ENCODE peak calls at places on chromosomes 2 and 18, in eight cellular contexts. I is testis, R is GM12878, Y is sigmoid colon, C is IMR-90, W is body of pancreas, H is adrenal gland, V is tibial nerve. E is an unnamed sample. For H3K4me1, the result is how much of the 10 kb centered on the place peaks cover.

GRCh38 chr2:108933691-108934117 is 55.3 kb downstream of the EDAR start:
- DNase-seq in I (no peak), R (no peak), Y (no peak), C (no peak), W (no peak), H (no peak), V (no peak), E (peak)

GRCh38 chr2:73003027-73003426 is 68.5 kb downstream of the SFXN5 start:
- DNase-seq in I (no peak), R (no peak), Y (no peak), C (no peak), W (no peak), H (no peak), V (no peak), E (no peak)

GRCh38 chr2:56729212-56729611 is 545.4 kb downstream of the CCDC85A start:
- DNase-seq in I (no peak), R (no peak), Y (no peak), C (no peak), W (no peak), H (no peak), V (no peak), E (no peak)

GRCh38 chr2:156329922-156330726 is 2.4 kb downstream of the NR4A2 start:
- DNase-seq in I (no peak), R (no peak), Y (no peak), C (no peak), W (no peak), H (no peak), V (no peak), E (no peak)

GRCh38 chr2:221372156-221372870 is 199.8 kb downstream of the EPHA4 start:
- DNase-seq in I (no peak), R (no peak), Y (no peak), C (no peak), W (no peak), H (no peak), V (no peak), E (no peak)

GRCh38 chr2:74414913-74415761 is 6.3 kb downstream of the C2orf81 start:
- DNase-seq in I (peak), R (no peak), Y (peak), C (no peak), W (peak), H (no peak), V (peak), E (peak)

GRCh38 chr18:41244751-41245150 is 710.3 kb upstream of the PIK3C3 start:
- DNase-seq in I (no peak), R (no peak), Y (no peak), C (no peak), W (no peak), H (no peak), V (no peak), E (no peak)

GRCh38 chr2:30218814-30219213 is 12.5 kb upstream of the LBH start:
- DNase-seq in I (no peak), R (no peak), Y (no peak), C (no peak), W (no peak), H (no peak), V (no peak), E (no peak)

DNA sequence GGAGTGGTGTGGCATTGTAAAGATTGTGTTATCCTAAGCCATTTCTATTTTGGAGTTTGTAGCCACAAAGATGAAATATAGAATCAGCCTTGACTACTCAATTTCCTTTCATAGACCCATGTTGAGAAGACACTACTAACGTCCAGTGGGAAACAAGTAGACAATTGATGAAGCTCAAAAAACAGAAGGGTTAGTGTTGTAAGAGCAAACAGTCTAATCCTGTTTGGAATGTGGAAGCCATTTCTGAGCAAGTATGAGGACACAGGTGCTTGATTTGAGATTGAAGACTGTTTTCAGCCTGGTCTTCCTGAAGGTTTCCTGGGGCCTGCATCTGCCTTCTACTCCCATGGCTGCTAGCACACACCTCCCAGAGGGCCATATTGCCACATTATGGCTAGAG is 29.1 kb downstream of the B3GNT2 start:
- DNase-seq in I (no peak), R (no peak), Y (no peak), C (no peak), W (no peak), H (no peak), V (no peak), E (no peak)
- TF ChIP-seq POLR2A in I (no peak), R (no peak), Y (no peak), C (no peak), W (no peak), H (no peak), V (no peak), E (no peak)

DNA sequence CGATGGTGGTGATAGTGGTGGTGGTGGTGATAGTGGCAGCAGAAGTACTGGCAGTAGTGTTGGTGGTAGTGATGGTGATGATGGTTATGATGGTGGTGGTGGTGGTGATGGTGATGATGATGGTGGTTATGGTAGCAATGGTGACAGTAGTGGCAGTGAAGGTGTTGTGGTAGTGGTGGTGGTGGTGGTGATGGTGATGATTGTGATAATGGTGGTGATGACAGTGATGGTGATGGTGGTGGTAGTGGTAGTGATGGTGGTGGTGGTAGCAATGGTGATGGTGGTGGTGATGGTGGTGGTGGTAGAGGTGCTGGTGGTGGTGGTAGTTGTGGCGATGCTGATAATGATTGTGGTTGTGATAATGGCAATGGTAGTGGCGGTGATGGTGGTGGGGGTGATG is 126.5 kb downstream of the AFF3 start:
- DNase-seq in I (no peak), R (no peak), Y (no peak), C (no peak), W (no peak), H (no peak), V (no peak), E (no peak)
- H3K4me1 ChIP-seq in I (under half), R (under half), Y (under half), C (under half), W (under half), H (under half), V (under half), E (under half)

GRCh38 chr2:171522804-171523338 is 597 bp downstream of the CYBRD1 start:
- DNase-seq in I (peak), R (no peak), Y (peak), C (no peak), W (no peak), H (no peak), V (no peak), E (no peak)

GRCh38 chr2:171522057-171522803 is at the start of gene CYBRD1:
- DNase-seq in I (peak), R (no peak), Y (peak), C (peak), W (peak), H (peak), V (peak), E (peak)

GRCh38 chr2:171521361-171522056 is 765 bp upstream of the CYBRD1 start:
- DNase-seq in I (peak), R (no peak), Y (no peak), C (no peak), W (no peak), H (no peak), V (no peak), E (no peak)

GRCh38 chr2:171523969-171524401 is 1.7 kb downstream of the CYBRD1 start:
- DNase-seq in I (peak), R (no peak), Y (no peak), C (peak), W (no peak), H (no peak), V (peak), E (no peak)

DNA sequence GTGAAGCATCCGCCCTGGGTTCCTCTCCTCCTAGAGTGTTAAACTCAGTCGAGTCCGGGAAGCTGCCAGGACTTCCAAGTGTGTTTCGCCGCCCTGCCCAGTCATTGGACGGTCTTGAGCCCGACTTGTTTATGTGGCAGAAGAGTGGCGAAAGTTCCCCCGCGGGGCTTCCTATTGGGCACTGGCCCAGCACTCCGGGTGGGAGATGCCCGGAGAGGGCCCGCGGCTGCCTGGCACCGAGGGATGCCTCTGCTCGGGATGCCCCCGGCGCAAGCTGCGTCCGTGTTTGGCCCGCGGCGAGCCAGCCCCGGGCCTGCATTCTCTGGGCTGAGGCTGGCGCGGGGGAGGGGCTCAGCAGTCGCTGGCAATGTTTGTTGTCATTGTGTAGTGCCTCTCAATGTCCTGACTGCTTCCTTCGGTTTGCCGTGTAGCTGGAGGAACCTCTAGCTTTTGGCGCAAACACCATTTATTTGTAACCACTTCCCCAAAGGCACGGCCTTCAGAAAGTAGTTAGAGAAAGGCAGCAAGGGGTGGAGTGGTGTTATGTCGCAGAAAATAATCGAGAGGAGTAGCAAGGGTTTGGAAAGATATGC is 1.2 kb downstream of the CYBRD1 start:
- DNase-seq in I (peak), R (no peak), Y (peak), C (peak), W (peak), H (peak), V (peak), E (peak)
- TF ChIP-seq POLR2A in I (no peak), R (no peak), Y (peak), C (no peak), W (no peak), H (peak), V (no peak), E (no peak)

GRCh38 chr2:179234658-179235240 is 29.9 kb downstream of the SESTD1 start:
- DNase-seq in I (peak), R (no peak), Y (no peak), C (no peak), W (no peak), H (no peak), V (no peak), E (no peak)
- H3K4me1 ChIP-seq in I (under half), R (under half), Y (under half), C (under half), W (under half), H (under half), V (under half), E (under half)

GRCh38 chr18:63970803-63971191 is 916 bp downstream of the SERPINB8 start:
- DNase-seq in I (peak), R (no peak), Y (peak), C (peak), W (peak), H (no peak), V (peak), E (peak)
- TF ChIP-seq POLR2A in I (no peak), R (no peak), Y (no peak), C (no peak), W (no peak), H (no peak), V (no peak), E (no peak)

GRCh38 chr2:144480257-144480656 is 39.7 kb downstream of the ZEB2 start:
- DNase-seq in I (no peak), R (no peak), Y (no peak), C (peak), W (no peak), H (no peak), V (no peak), E (no peak)

GRCh38 chr2:144479659-144480058 is 40.3 kb downstream of the ZEB2 start:
- DNase-seq in I (no peak), R (no peak), Y (no peak), C (no peak), W (no peak), H (no peak), V (no peak), E (no peak)

GRCh38 chr2:144481666-144482065 is 38.3 kb downstream of the ZEB2 start:
- DNase-seq in I (no peak), R (no peak), Y (no peak), C (no peak), W (no peak), H (no peak), V (no peak), E (no peak)

GRCh38 chr2:144479138-144479537 is 40.8 kb downstream of the ZEB2 start:
- DNase-seq in I (no peak), R (no peak), Y (no peak), C (peak), W (no peak), H (no peak), V (no peak), E (no peak)

DNA sequence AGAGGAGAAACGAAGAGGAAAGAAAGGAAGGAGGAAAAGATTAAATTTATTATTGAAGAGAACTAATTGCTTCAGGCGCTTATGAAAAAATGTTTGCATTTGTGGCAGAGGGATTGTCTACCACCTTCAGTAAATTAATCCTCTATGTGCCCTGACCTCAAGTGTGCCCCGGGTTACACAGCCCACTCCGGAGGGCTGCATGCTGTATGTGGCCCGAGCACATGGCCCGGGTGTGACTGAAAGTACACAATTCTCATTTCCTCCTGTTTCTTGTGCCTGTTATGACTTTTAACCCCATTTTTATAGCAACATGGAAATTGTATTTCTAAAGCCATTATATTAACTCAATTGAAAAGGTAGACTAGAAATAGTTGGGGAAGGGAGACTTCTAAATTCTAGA is 38.8 kb downstream of the ZEB2 start:
- DNase-seq in I (no peak), R (no peak), Y (no peak), C (no peak), W (no peak), H (no peak), V (no peak), E (no peak)
- H3K4me1 ChIP-seq in I (under half), R (under half), Y (under half), C (under half), W (under half), H (under half), V (half or more), E (half or more)

DNA sequence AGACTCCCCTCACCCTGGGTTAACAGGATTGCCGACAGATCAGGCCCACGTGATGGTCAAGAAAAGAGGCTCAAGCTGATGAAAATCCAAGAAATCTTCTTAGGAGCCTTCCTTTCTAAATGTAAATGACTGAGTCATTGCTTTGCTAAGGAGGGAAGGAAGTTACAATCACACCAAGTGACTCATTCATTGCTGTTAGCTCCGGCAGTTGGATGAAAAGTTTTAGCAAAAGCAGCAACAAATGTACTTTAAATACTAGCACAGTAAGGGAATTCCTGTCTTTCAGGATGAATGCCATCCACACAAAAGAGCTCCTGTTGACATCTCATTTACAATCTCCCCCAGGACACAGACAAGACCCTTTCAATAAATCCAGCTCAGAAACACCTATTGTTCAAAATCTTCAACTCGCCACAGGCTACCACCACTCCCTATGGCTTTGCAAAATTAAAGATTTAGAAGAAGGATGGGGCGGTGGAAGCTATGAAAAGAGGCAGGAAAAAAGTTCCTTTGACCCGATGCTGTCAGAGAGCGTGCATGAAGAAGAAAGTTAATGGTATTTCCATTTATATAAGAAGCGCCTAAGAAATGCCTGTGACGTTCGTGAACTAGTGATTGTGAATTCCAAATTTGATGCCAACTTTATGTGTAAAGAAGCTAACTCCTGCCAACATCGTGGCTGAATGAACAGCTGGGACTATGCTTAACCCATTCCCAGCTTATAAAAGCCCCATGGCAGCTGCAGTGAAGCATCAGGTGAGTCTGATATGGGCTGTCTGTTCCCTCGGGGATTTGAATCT is 153.7 kb downstream of the TGIF1 start:
- DNase-seq in I (no peak), R (no peak), Y (peak), C (peak), W (peak), H (peak), V (no peak), E (no peak)
- TF ChIP-seq POLR2A in I (no peak), R (no peak), Y (peak), C (peak), W (peak), H (peak), V (no peak), E (peak)

GRCh38 chr2:36492216-36492945 is 105.6 kb downstream of the FEZ2 start:
- DNase-seq in I (no peak), R (no peak), Y (no peak), C (peak), W (no peak), H (no peak), V (no peak), E (no peak)

GRCh38 chr2:36490749-36491148 is 107.2 kb downstream of the FEZ2 start:
- DNase-seq in I (no peak), R (no peak), Y (no peak), C (no peak), W (no peak), H (no peak), V (no peak), E (no peak)

GRCh38 chr2:36497570-36498163 is 100.3 kb downstream of the FEZ2 start:
- DNase-seq in I (no peak), R (no peak), Y (no peak), C (peak), W (no peak), H (no peak), V (no peak), E (no peak)

GRCh38 chr2:36489296-36489695 is 108.7 kb downstream of the FEZ2 start:
- DNase-seq in I (no peak), R (no peak), Y (no peak), C (peak), W (no peak), H (no peak), V (no peak), E (no peak)

GRCh38 chr2:36493221-36493620 is 104.7 kb downstream of the FEZ2 start:
- DNase-seq in I (no peak), R (no peak), Y (no peak), C (peak), W (no peak), H (no peak), V (no peak), E (no peak)
- H3K4me1 ChIP-seq in I (under half), R (under half), Y (under half), C (under half), W (under half), H (under half), V (under half), E (under half)